ENCODE peak calls at places on chromosomes 16 and 17, in eight cellular contexts. One of them, this sample, is unnamed.
A peak's percentile ranks its signal among the peaks of the same experiment; 100 is the strongest.

GRCh38 chr16:84138824-84139627 is 6.0 kb downstream of the HSDL1 start:
- DNase-seq in endodermal cell: no peak
- DNase-seq in AG04450: no peak
- DNase-seq in cardiac fibroblast: peak; percentile 32
- DNase-seq in tibial nerve: no peak
- DNase-seq in fibroblast of the aortic adventitia: peak; percentile 51
- DNase-seq in PC-3: peak; percentile 22
- DNase-seq in adrenal gland: peak; percentile 50
- DNase-seq in this sample: no peak

GRCh38 chr17:46770439-46770817 is 48.1 kb downstream of the WNT3 start:
- DNase-seq in endodermal cell: no peak
- DNase-seq in AG04450: no peak
- DNase-seq in cardiac fibroblast: no peak
- DNase-seq in tibial nerve: no peak
- DNase-seq in fibroblast of the aortic adventitia: no peak
- DNase-seq in PC-3: no peak
- DNase-seq in adrenal gland: no peak
- DNase-seq in this sample: no peak

GRCh38 chr16:31373235-31373634 is 18.3 kb downstream of the ITGAX start:
- DNase-seq in endodermal cell: no peak
- DNase-seq in AG04450: no peak
- DNase-seq in cardiac fibroblast: no peak
- DNase-seq in tibial nerve: no peak
- DNase-seq in fibroblast of the aortic adventitia: no peak
- DNase-seq in PC-3: no peak
- DNase-seq in adrenal gland: no peak
- DNase-seq in this sample: no peak

GRCh38 chr17:28716740-28717577 is 709 bp downstream of the RAB34 start:
- DNase-seq in endodermal cell: peak; percentile 79
- DNase-seq in AG04450: no peak
- DNase-seq in cardiac fibroblast: peak; percentile 65
- DNase-seq in tibial nerve: no peak
- DNase-seq in fibroblast of the aortic adventitia: peak; percentile 41
- DNase-seq in PC-3: peak; percentile 22
- DNase-seq in adrenal gland: peak; percentile 57
- DNase-seq in this sample: no peak

GRCh38 chr16:4608704-4608980 is 6.0 kb downstream of the UBALD1 start:
- DNase-seq in endodermal cell: no peak
- DNase-seq in AG04450: no peak
- DNase-seq in cardiac fibroblast: no peak
- DNase-seq in tibial nerve: no peak
- DNase-seq in fibroblast of the aortic adventitia: no peak
- DNase-seq in PC-3: no peak
- DNase-seq in adrenal gland: no peak
- DNase-seq in this sample: no peak

GRCh38 chr16:30949655-30950515 is 1.0 kb downstream of the ORAI3 start:
- DNase-seq in endodermal cell: peak; percentile 90
- DNase-seq in AG04450: no peak
- DNase-seq in cardiac fibroblast: peak; percentile 90
- DNase-seq in tibial nerve: peak; percentile 88
- DNase-seq in fibroblast of the aortic adventitia: peak; percentile 89
- DNase-seq in PC-3: peak; percentile 20
- DNase-seq in adrenal gland: peak; percentile 96
- DNase-seq in this sample: peak; percentile 98

GRCh38 chr17:81242421-81243332 is 3.6 kb downstream of the NDUFAF8 start:
- DNase-seq in endodermal cell: no peak
- DNase-seq in AG04450: no peak
- DNase-seq in cardiac fibroblast: no peak
- DNase-seq in tibial nerve: no peak
- DNase-seq in fibroblast of the aortic adventitia: no peak
- DNase-seq in PC-3: no peak
- DNase-seq in adrenal gland: no peak
- DNase-seq in this sample: no peak

GRCh38 chr17:68378202-68379149 is 78.8 kb downstream of the WIPI1 start:
- DNase-seq in endodermal cell: peak; percentile 85
- DNase-seq in AG04450: peak; percentile 78
- DNase-seq in cardiac fibroblast: peak; percentile 97
- DNase-seq in tibial nerve: peak; percentile 94
- DNase-seq in fibroblast of the aortic adventitia: peak; percentile 94
- DNase-seq in PC-3: peak; percentile 88
- DNase-seq in adrenal gland: peak; percentile 95
- DNase-seq in this sample: no peak

GRCh38 chr17:42751628-42752027 is 6.8 kb upstream of the EZH1 start:
- DNase-seq in endodermal cell: no peak
- DNase-seq in AG04450: no peak
- DNase-seq in cardiac fibroblast: peak; percentile 66
- DNase-seq in tibial nerve: no peak
- DNase-seq in fibroblast of the aortic adventitia: peak; percentile 55
- DNase-seq in PC-3: no peak
- DNase-seq in adrenal gland: no peak
- DNase-seq in this sample: no peak

GRCh38 chr17:1108810-1109605 is 70.8 kb downstream of the ABR start:
- DNase-seq in endodermal cell: peak; percentile 83
- DNase-seq in AG04450: no peak
- DNase-seq in cardiac fibroblast: peak; percentile 68
- DNase-seq in tibial nerve: no peak
- DNase-seq in fibroblast of the aortic adventitia: peak; percentile 49
- DNase-seq in PC-3: peak; percentile 38
- DNase-seq in adrenal gland: peak; percentile 56
- DNase-seq in this sample: no peak

GRCh38 chr17:80415626-80416042 is 667 bp downstream of the ENDOV start:
- DNase-seq in endodermal cell: no peak
- DNase-seq in AG04450: no peak
- DNase-seq in cardiac fibroblast: no peak
- DNase-seq in tibial nerve: no peak
- DNase-seq in fibroblast of the aortic adventitia: no peak
- DNase-seq in PC-3: no peak
- DNase-seq in adrenal gland: no peak
- DNase-seq in this sample: no peak

GRCh38 chr17:32777922-32778321 is 99.0 kb downstream of the MYO1D start:
- DNase-seq in endodermal cell: no peak
- DNase-seq in AG04450: no peak
- DNase-seq in cardiac fibroblast: no peak
- DNase-seq in tibial nerve: no peak
- DNase-seq in fibroblast of the aortic adventitia: no peak
- DNase-seq in PC-3: no peak
- DNase-seq in adrenal gland: no peak
- DNase-seq in this sample: no peak

GRCh38 chr16:19284207-19284606 is 1.3 kb upstream of the CLEC19A start:
- DNase-seq in endodermal cell: no peak
- DNase-seq in AG04450: no peak
- DNase-seq in cardiac fibroblast: no peak
- DNase-seq in tibial nerve: no peak
- DNase-seq in fibroblast of the aortic adventitia: no peak
- DNase-seq in PC-3: peak; percentile 93
- DNase-seq in adrenal gland: peak; percentile 85
- DNase-seq in this sample: peak; percentile 76

GRCh38 chr17:38354466-38354865 is 2.8 kb downstream of the SOCS7 start:
- DNase-seq in endodermal cell: no peak
- DNase-seq in AG04450: no peak
- DNase-seq in cardiac fibroblast: no peak
- DNase-seq in tibial nerve: no peak
- DNase-seq in fibroblast of the aortic adventitia: no peak
- DNase-seq in PC-3: no peak
- DNase-seq in adrenal gland: no peak
- DNase-seq in this sample: no peak

GRCh38 chr17:82630212-82630611 is 18.0 kb downstream of the WDR45B start:
- DNase-seq in endodermal cell: peak; percentile 36
- DNase-seq in AG04450: no peak
- DNase-seq in cardiac fibroblast: no peak
- DNase-seq in tibial nerve: no peak
- DNase-seq in fibroblast of the aortic adventitia: no peak
- DNase-seq in PC-3: no peak
- DNase-seq in adrenal gland: no peak
- DNase-seq in this sample: no peak

GRCh38 chr17:82632461-82632860 is 15.8 kb downstream of the WDR45B start:
- DNase-seq in endodermal cell: no peak
- DNase-seq in AG04450: no peak
- DNase-seq in cardiac fibroblast: no peak
- DNase-seq in tibial nerve: no peak
- DNase-seq in fibroblast of the aortic adventitia: no peak
- DNase-seq in PC-3: no peak
- DNase-seq in adrenal gland: peak; percentile 74
- DNase-seq in this sample: no peak

GRCh38 chr17:82636626-82637598 is 11.3 kb downstream of the WDR45B start:
- DNase-seq in endodermal cell: peak; percentile 41
- DNase-seq in AG04450: no peak
- DNase-seq in cardiac fibroblast: no peak
- DNase-seq in tibial nerve: no peak
- DNase-seq in fibroblast of the aortic adventitia: no peak
- DNase-seq in PC-3: peak; percentile 40
- DNase-seq in adrenal gland: no peak
- DNase-seq in this sample: no peak

GRCh38 chr17:82631544-82631943 is 16.7 kb downstream of the WDR45B start:
- DNase-seq in endodermal cell: no peak
- DNase-seq in AG04450: no peak
- DNase-seq in cardiac fibroblast: no peak
- DNase-seq in tibial nerve: no peak
- DNase-seq in fibroblast of the aortic adventitia: no peak
- DNase-seq in PC-3: no peak
- DNase-seq in adrenal gland: no peak
- DNase-seq in this sample: no peak

GRCh38 chr17:82633343-82633742 is 14.9 kb downstream of the WDR45B start:
- DNase-seq in endodermal cell: no peak
- DNase-seq in AG04450: no peak
- DNase-seq in cardiac fibroblast: no peak
- DNase-seq in tibial nerve: no peak
- DNase-seq in fibroblast of the aortic adventitia: no peak
- DNase-seq in PC-3: no peak
- DNase-seq in adrenal gland: no peak
- DNase-seq in this sample: no peak
- TF ChIP-seq CTCF in endodermal cell: no peak
- TF ChIP-seq CTCF in AG04450: no peak
- TF ChIP-seq CTCF in cardiac fibroblast: no peak
- TF ChIP-seq CTCF in tibial nerve: no peak
- TF ChIP-seq CTCF in fibroblast of the aortic adventitia: no peak
- TF ChIP-seq CTCF in PC-3: no peak
- TF ChIP-seq CTCF in adrenal gland: no peak
- TF ChIP-seq CTCF in this sample: no peak

DNA sequence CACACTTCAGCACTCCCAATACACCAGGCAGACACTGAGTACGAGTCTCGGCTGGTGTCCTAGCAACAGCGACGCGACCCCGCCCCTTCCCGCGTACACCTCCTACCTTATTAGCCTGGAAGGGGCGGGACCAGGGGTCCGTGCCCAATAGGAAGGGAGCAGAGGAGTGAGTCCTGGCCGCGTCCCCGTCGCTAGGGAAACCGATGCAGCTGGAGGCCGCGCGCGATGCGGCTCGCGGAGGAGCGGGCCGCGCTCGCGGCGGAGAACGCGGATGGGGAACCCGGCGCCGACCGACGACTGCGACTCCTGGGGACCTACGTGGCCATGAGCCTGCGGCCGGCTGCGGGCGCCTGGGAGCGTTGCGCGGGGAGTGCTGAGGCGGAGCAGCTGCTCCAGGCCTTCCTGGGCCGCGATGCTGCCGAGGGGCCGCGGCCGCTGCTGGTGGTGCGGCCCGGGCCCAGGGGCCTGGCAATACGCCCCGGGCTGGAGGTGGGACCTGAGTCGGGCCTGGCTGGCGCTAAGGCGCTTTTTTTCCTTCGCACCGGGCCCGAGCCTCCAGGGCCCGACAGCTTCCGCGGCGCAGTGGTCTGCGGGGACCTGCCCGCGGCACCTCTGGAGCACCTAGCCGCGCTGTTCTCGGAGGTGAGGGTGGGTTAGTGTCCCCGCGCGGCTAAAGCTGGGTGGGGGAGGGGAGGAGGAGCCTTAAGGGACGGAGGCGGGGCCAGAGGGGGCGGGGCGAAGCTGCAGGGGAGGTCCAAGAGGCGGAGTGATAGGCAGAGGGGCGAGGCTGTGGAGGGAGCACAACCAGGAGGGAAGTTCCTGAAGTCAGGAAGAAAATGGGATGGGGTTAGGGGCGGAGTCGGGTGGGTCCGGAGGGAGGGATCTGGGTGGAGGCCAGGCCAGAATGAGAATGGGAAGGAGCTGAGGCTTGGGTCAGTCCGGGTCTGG is at the start of gene DNAH9:
- DNase-seq in endodermal cell: peak; percentile 100
- DNase-seq in AG04450: no peak
- DNase-seq in cardiac fibroblast: peak; percentile 55
- DNase-seq in tibial nerve: peak; percentile 95
- DNase-seq in fibroblast of the aortic adventitia: no peak
- DNase-seq in PC-3: no peak
- DNase-seq in adrenal gland: peak; percentile 99
- DNase-seq in this sample: peak; percentile 86
- H3K4me3 ChIP-seq in endodermal cell: peak within 1 kb of the TSS; percentile 86
- H3K4me3 ChIP-seq in AG04450: no peak within 1 kb of the TSS
- H3K4me3 ChIP-seq in cardiac fibroblast: peak within 1 kb of the TSS; percentile 30
- H3K4me3 ChIP-seq in tibial nerve: peak within 1 kb of the TSS; percentile 34
- H3K4me3 ChIP-seq in fibroblast of the aortic adventitia: no peak within 1 kb of the TSS
- H3K4me3 ChIP-seq in PC-3: no peak within 1 kb of the TSS
- H3K4me3 ChIP-seq in adrenal gland: no peak within 1 kb of the TSS
- H3K4me3 ChIP-seq in this sample: peak within 1 kb of the TSS; percentile 31

GRCh38 chr16:3095869-3096268 is 3.2 kb downstream of the ZSCAN10 start:
- DNase-seq in endodermal cell: peak; percentile 59
- DNase-seq in AG04450: no peak
- DNase-seq in cardiac fibroblast: no peak
- DNase-seq in tibial nerve: no peak
- DNase-seq in fibroblast of the aortic adventitia: no peak
- DNase-seq in PC-3: peak; percentile 18
- DNase-seq in adrenal gland: no peak
- DNase-seq in this sample: no peak

GRCh38 chr16:3096362-3096761 is 2.7 kb downstream of the ZSCAN10 start:
- DNase-seq in endodermal cell: no peak
- DNase-seq in AG04450: no peak
- DNase-seq in cardiac fibroblast: no peak
- DNase-seq in tibial nerve: no peak
- DNase-seq in fibroblast of the aortic adventitia: no peak
- DNase-seq in PC-3: no peak
- DNase-seq in adrenal gland: no peak
- DNase-seq in this sample: no peak

GRCh38 chr16:3092501-3092991 is 6.5 kb downstream of the ZSCAN10 start:
- DNase-seq in endodermal cell: no peak
- DNase-seq in AG04450: no peak
- DNase-seq in cardiac fibroblast: no peak
- DNase-seq in tibial nerve: no peak
- DNase-seq in fibroblast of the aortic adventitia: no peak
- DNase-seq in PC-3: no peak
- DNase-seq in adrenal gland: no peak
- DNase-seq in this sample: no peak

GRCh38 chr16:3097266-3097665 is 1.8 kb downstream of the ZSCAN10 start:
- DNase-seq in endodermal cell: peak; percentile 59
- DNase-seq in AG04450: no peak
- DNase-seq in cardiac fibroblast: no peak
- DNase-seq in tibial nerve: no peak
- DNase-seq in fibroblast of the aortic adventitia: no peak
- DNase-seq in PC-3: no peak
- DNase-seq in adrenal gland: no peak
- DNase-seq in this sample: no peak

GRCh38 chr16:3094289-3095027 is 4.6 kb downstream of the ZSCAN10 start:
- DNase-seq in endodermal cell: peak; percentile 83
- DNase-seq in AG04450: no peak
- DNase-seq in cardiac fibroblast: peak; percentile 62
- DNase-seq in tibial nerve: no peak
- DNase-seq in fibroblast of the aortic adventitia: peak; percentile 46
- DNase-seq in PC-3: peak; percentile 54
- DNase-seq in adrenal gland: peak; percentile 70
- DNase-seq in this sample: no peak
- TF ChIP-seq CTCF in endodermal cell: peak; percentile 85
- TF ChIP-seq CTCF in AG04450: peak; percentile 50
- TF ChIP-seq CTCF in cardiac fibroblast: peak; percentile 75
- TF ChIP-seq CTCF in tibial nerve: no peak
- TF ChIP-seq CTCF in fibroblast of the aortic adventitia: peak; percentile 57
- TF ChIP-seq CTCF in PC-3: peak; percentile 66
- TF ChIP-seq CTCF in adrenal gland: peak; percentile 64
- TF ChIP-seq CTCF in this sample: peak; percentile 51

GRCh38 chr17:5121186-5121841 is 5.5 kb downstream of the USP6 start:
- DNase-seq in endodermal cell: peak; percentile 58
- DNase-seq in AG04450: no peak
- DNase-seq in cardiac fibroblast: no peak
- DNase-seq in tibial nerve: no peak
- DNase-seq in fibroblast of the aortic adventitia: no peak
- DNase-seq in PC-3: no peak
- DNase-seq in adrenal gland: no peak
- DNase-seq in this sample: peak; percentile 45
- H3K4me3 ChIP-seq in endodermal cell: no peak overlapping the region
- H3K4me3 ChIP-seq in AG04450: no peak overlapping the region
- H3K4me3 ChIP-seq in cardiac fibroblast: no peak overlapping the region
- H3K4me3 ChIP-seq in tibial nerve: no peak overlapping the region
- H3K4me3 ChIP-seq in fibroblast of the aortic adventitia: no peak overlapping the region
- H3K4me3 ChIP-seq in PC-3: no peak overlapping the region
- H3K4me3 ChIP-seq in adrenal gland: no peak overlapping the region
- H3K4me3 ChIP-seq in this sample: no peak overlapping the region

This sample was measured in RWPE2.